ENCODE peak calls at places on chromosomes 5 and 9, in ten cellular contexts. J is hypothalamus, L is NCI-H1105 treated with DMSO at 0.1 percent for 48 hours, A is stromal cell of bone marrow, M is A549, Z is AML-193, X is left ventricle myocardium superior, K is HEK293T, F is colonic mucosa, R is epithelial cell of proximal tubule. I is an unnamed sample.

GRCh38 chr5:138438724-138439536 is at the start of gene REEP2:
- DNase-seq in J (no peak), X (peak; percentile 62), K (peak; percentile 82), A (no peak), R (no peak), M (peak; percentile 62), L (peak; percentile 48), Z (no peak), F (no peak), I (no peak)

GRCh38 chr5:156181656-156182055 is 145.3 kb upstream of the SGCD start:
- DNase-seq in J (no peak), A (no peak), Z (no peak), X (no peak), R (peak; percentile 73), F (no peak), M (peak; percentile 43), K (no peak), L (no peak), I (no peak)

GRCh38 chr5:116733995-116734716 is 159.5 kb upstream of the SEMA6A start:
- DNase-seq in M (no peak), K (no peak), J (no peak), L (no peak), A (no peak), Z (no peak), X (peak; percentile 47), F (no peak), R (no peak), I (no peak)

GRCh38 chr5:10331341-10331796 is 22.1 kb upstream of the MARCHF6 start:
- DNase-seq in Z (no peak), M (no peak), X (peak; percentile 83), K (no peak), L (peak; percentile 82), F (peak; percentile 67), J (no peak), A (peak; percentile 54), R (no peak), I (no peak)

GRCh38 chr5:143041-143440 is 48.3 kb upstream of the LRRC14B start:
- DNase-seq in R (no peak), X (no peak), Z (no peak), L (no peak), M (no peak), J (no peak), K (no peak), A (no peak), F (no peak), I (no peak)

GRCh38 chr5:176637556-176637955 is 7.1 kb downstream of the EIF4E1B start:
- DNase-seq in Z (no peak), M (no peak), X (no peak), F (no peak), L (no peak), K (no peak), A (no peak), J (no peak), R (no peak), I (no peak)

GRCh38 chr9:8282555-8282954 is 483.0 kb upstream of the DMAC1 start:
- DNase-seq in Z (no peak), L (no peak), K (no peak), X (no peak), M (no peak), A (no peak), J (no peak), F (no peak), R (no peak), I (no peak)

GRCh38 chr5:135834639-135835529 is at the start of gene SLC25A48:
- DNase-seq in M (peak; percentile 87), A (no peak), F (peak; percentile 86), Z (no peak), J (no peak), K (peak; percentile 85), X (peak; percentile 68), R (peak; percentile 7), L (peak; percentile 50), I (peak; percentile 39)

GRCh38 chr5:15807861-15808260 is 307.9 kb downstream of the FBXL7 start:
- DNase-seq in R (no peak), J (no peak), F (no peak), A (no peak), Z (no peak), K (no peak), M (no peak), L (no peak), X (peak; percentile 69), I (peak; percentile 18)

GRCh38 chr9:81032030-81032572 is 657.2 kb downstream of the TLE1 start:
- DNase-seq in X (no peak), J (no peak), A (peak; percentile 67), F (no peak), L (no peak), M (peak; percentile 1), K (no peak), R (peak; percentile 78), Z (no peak), I (no peak)

GRCh38 chr9:117547904-117548303 is 133.0 kb upstream of the ASTN2 start:
- DNase-seq in Z (no peak), R (no peak), A (no peak), K (no peak), F (no peak), X (no peak), L (no peak), M (no peak), J (no peak), I (no peak)

GRCh38 chr5:179967489-179967888 is 59.8 kb upstream of the TBC1D9B start:
- DNase-seq in X (no peak), Z (no peak), K (no peak), J (no peak), L (no peak), A (no peak), M (no peak), F (peak; percentile 76), R (no peak), I (no peak)

GRCh38 chr5:24643255-24643654 is 1.5 kb downstream of the CDH10 start:
- DNase-seq in F (no peak), L (no peak), J (no peak), M (no peak), X (no peak), R (no peak), K (no peak), A (no peak), Z (no peak), I (no peak)

GRCh38 chr5:92309336-92309991 is 926.3 kb upstream of the ARRDC3 start:
- DNase-seq in F (no peak), Z (peak; percentile 4), X (no peak), L (peak; percentile 18), A (peak; percentile 13), K (peak; percentile 21), J (no peak), R (no peak), M (peak; percentile 33), I (no peak)

GRCh38 chr9:27377147-27377807 is 80.3 kb upstream of the EQTN start:
- DNase-seq in Z (no peak), M (peak; percentile 54), K (no peak), X (no peak), R (no peak), J (no peak), F (no peak), A (no peak), L (no peak), I (peak; percentile 65)

GRCh38 chr9:96139592-96140251 is 162.3 kb downstream of the HSD17B3 start:
- DNase-seq in R (no peak), J (no peak), M (no peak), A (peak; percentile 81), K (no peak), X (peak; percentile 38), L (peak; percentile 88), F (peak; percentile 57), Z (no peak), I (peak; percentile 38)

GRCh38 chr5:108670591-108671335 is 76.9 kb upstream of the FER start:
- DNase-seq in Z (no peak), J (no peak), R (no peak), M (no peak), A (no peak), K (no peak), F (no peak), L (no peak), X (peak; percentile 35), I (no peak)

GRCh38 chr5:136053336-136054121 is 24.7 kb downstream of the TGFBI start:
- DNase-seq in Z (no peak), F (no peak), A (peak; percentile 97), R (peak; percentile 97), X (no peak), J (no peak), K (no peak), L (no peak), M (peak; percentile 94), I (peak; percentile 54)

GRCh38 chr9:15735083-15735974 is 182.5 kb downstream of the CCDC171 start:
- DNase-seq in R (peak; percentile 44), A (peak; percentile 83), L (peak; percentile 8), Z (no peak), X (no peak), J (no peak), F (no peak), M (peak; percentile 16), K (no peak), I (no peak)

GRCh38 chr9:94645901-94646300 is 6.6 kb upstream of the FBP1 start:
- DNase-seq in M (no peak), X (no peak), R (no peak), L (no peak), Z (no peak), A (no peak), K (no peak), J (no peak), F (no peak), I (no peak)

GRCh38 chr9:72454871-72455471 is 66.4 kb upstream of the TMC1 start:
- DNase-seq in Z (no peak), A (no peak), L (peak; percentile 3), F (no peak), J (no peak), M (no peak), X (no peak), K (no peak), R (no peak), I (no peak)

GRCh38 chr5:107857785-107858184 is 187.0 kb upstream of the EFNA5 start:
- DNase-seq in L (no peak), M (no peak), F (no peak), Z (no peak), X (no peak), R (no peak), K (no peak), J (no peak), A (no peak), I (no peak)

GRCh38 chr5:74127377-74128338 is 501.7 kb downstream of the ARHGEF28 start:
- DNase-seq in Z (no peak), R (no peak), A (no peak), L (peak; percentile 80), X (no peak), F (no peak), K (no peak), M (peak; percentile 47), J (no peak), I (no peak)

GRCh38 chr5:95959051-95959963 is 2.3 kb downstream of the ELL2 start:
- DNase-seq in R (no peak), F (no peak), K (no peak), A (no peak), J (no peak), L (no peak), Z (no peak), M (no peak), X (peak; percentile 25), I (no peak)

GRCh38 chr9:131436386-131436785 is 42.5 kb downstream of the PRRC2B start:
- DNase-seq in J (no peak), K (no peak), L (no peak), M (no peak), A (no peak), X (peak; percentile 64), F (no peak), R (no peak), Z (no peak), I (no peak)

GRCh38 chr9:136283291-136284235 is 20.3 kb downstream of the CCDC187 start:
- DNase-seq in L (peak; percentile 65), J (no peak), X (peak; percentile 84), F (peak; percentile 73), A (peak; percentile 31), M (peak; percentile 88), Z (peak; percentile 42), R (no peak), K (peak; percentile 88), I (peak; percentile 43)

GRCh38 chr5:115179959-115180709 is 10.4 kb upstream of the TRIM36 start:
- DNase-seq in Z (no peak), X (peak; percentile 39), F (peak; percentile 51), A (no peak), R (no peak), L (peak; percentile 49), M (peak; percentile 38), K (peak; percentile 66), J (no peak), I (no peak)

GRCh38 chr5:132655821-132656773 is 1.9 kb upstream of the IL13 start:
- DNase-seq in A (no peak), J (no peak), M (no peak), R (no peak), K (no peak), X (no peak), L (no peak), F (peak; percentile 16), Z (no peak), I (no peak)